ENCODE peak calls at places on chromosomes 12 and 14, in ten cellular contexts. X is GM12878, N is lower lobe of right lung, J is tibial artery, Z is astrocyte, I is breast epithelium, U is HCT116, F is mucosa of descending colon, P is left lung, S is ovary. L is an unnamed sample. For H3K4me1 and H3K36me3, the result is how much of the 10 kb centered on the place peaks cover.

GRCh38 chr12:118377005-118377890 is 893 bp downstream of the SUDS3 start:
- DNase-seq in X (no peak), N (no peak), J (no peak), Z (no peak), I (no peak), U (no peak), F (no peak), P (no peak), S (no peak), L (no peak)

GRCh38 chr14:33564774-33565630 is 385.9 kb downstream of the EGLN3 start:
- DNase-seq in X (peak), N (no peak), J (no peak), Z (peak), I (no peak), U (no peak), F (no peak), P (no peak), S (no peak), L (no peak)

GRCh38 chr14:98136019-98136418 is 1136.0 kb downstream of the BCL11B start:
- DNase-seq in X (no peak), N (no peak), J (no peak), Z (no peak), I (no peak), U (no peak), F (no peak), P (no peak), S (no peak), L (no peak)

GRCh38 chr12:116916122-116916521 is 5.4 kb downstream of the FBXW8 start:
- DNase-seq in X (no peak), N (no peak), J (no peak), Z (peak), I (no peak), U (peak), F (no peak), P (no peak), S (no peak), L (no peak)

GRCh38 chr12:95206916-95207315 is 10.4 kb downstream of the FGD6 start:
- DNase-seq in X (no peak), N (no peak), J (no peak), Z (no peak), I (no peak), U (no peak), F (no peak), P (no peak), S (no peak), L (no peak)

GRCh38 chr12:14280921-14281320 is 84.6 kb upstream of the ATF7IP start:
- DNase-seq in X (peak), N (no peak), J (no peak), Z (no peak), I (no peak), U (no peak), F (no peak), P (no peak), S (no peak), L (no peak)

GRCh38 chr12:11621797-11622423 is 27.6 kb upstream of the ETV6 start:
- DNase-seq in X (no peak), N (no peak), J (no peak), Z (no peak), I (no peak), U (no peak), F (peak), P (no peak), S (no peak), L (no peak)

GRCh38 chr12:6936642-6937480 is 6.8 kb upstream of the RNU7-1 start:
- DNase-seq in X (no peak), N (no peak), J (no peak), Z (no peak), I (no peak), U (no peak), F (no peak), P (peak), S (peak), L (no peak)

GRCh38 chr14:34318014-34318413 is 144.0 kb downstream of the SPTSSA start:
- DNase-seq in X (no peak), N (no peak), J (no peak), Z (no peak), I (no peak), U (no peak), F (no peak), P (no peak), S (no peak), L (no peak)

GRCh38 chr14:96582641-96582980 is 80.4 kb downstream of the PAPOLA start:
- DNase-seq in X (no peak), N (no peak), J (no peak), Z (no peak), I (no peak), U (no peak), F (no peak), P (no peak), S (no peak), L (no peak)

GRCh38 chr12:58425481-58426392 is 484.4 kb downstream of the ATP23 start:
- DNase-seq in X (peak), N (no peak), J (peak), Z (peak), I (no peak), U (peak), F (peak), P (peak), S (peak), L (peak)

GRCh38 chr14:77131871-77132486 is 9.6 kb downstream of the ZDHHC22 start:
- DNase-seq in X (no peak), N (no peak), J (no peak), Z (no peak), I (no peak), U (no peak), F (no peak), P (no peak), S (no peak), L (no peak)

GRCh38 chr12:63220921-63221320 is 69.9 kb upstream of the AVPR1A start:
- DNase-seq in X (no peak), N (no peak), J (no peak), Z (no peak), I (no peak), U (no peak), F (no peak), P (no peak), S (no peak), L (no peak)

GRCh38 chr12:119996417-119996816 is 7.4 kb downstream of the BICDL1 start:
- DNase-seq in X (no peak), N (no peak), J (no peak), Z (no peak), I (no peak), U (no peak), F (no peak), P (no peak), S (no peak), L (no peak)

GRCh38 chr12:116474331-116474730 is 84.8 kb upstream of the MAP1LC3B2 start:
- DNase-seq in X (no peak), N (no peak), J (no peak), Z (no peak), I (no peak), U (no peak), F (no peak), P (no peak), S (no peak), L (no peak)

GRCh38 chr14:54776361-54777001 is 126.1 kb downstream of the GCH1 start:
- DNase-seq in X (peak), N (peak), J (peak), Z (peak), I (no peak), U (no peak), F (peak), P (no peak), S (no peak), L (peak)

GRCh38 chr12:8064131-8064530 is 2.0 kb downstream of the C3AR1 start:
- DNase-seq in X (no peak), N (no peak), J (no peak), Z (no peak), I (no peak), U (no peak), F (no peak), P (no peak), S (no peak), L (no peak)

GRCh38 chr12:56644654-56645053 is 1.1 kb downstream of the ATP5F1B start:
- DNase-seq in X (no peak), N (no peak), J (no peak), Z (no peak), I (no peak), U (no peak), F (no peak), P (no peak), S (no peak), L (no peak)

GRCh38 chr12:52338241-52338960 is 17.2 kb upstream of the KRT83 start:
- DNase-seq in X (no peak), N (no peak), J (peak), Z (no peak), I (no peak), U (no peak), F (no peak), P (no peak), S (no peak), L (no peak)

GRCh38 chr12:93018610-93019009 is 89.5 kb upstream of the EEA1 start:
- DNase-seq in X (no peak), N (no peak), J (no peak), Z (no peak), I (no peak), U (no peak), F (peak), P (no peak), S (no peak), L (no peak)

GRCh38 chr14:71686677-71687076 is 245.6 kb upstream of the RGS6 start:
- DNase-seq in X (no peak), N (no peak), J (peak), Z (peak), I (no peak), U (no peak), F (no peak), P (no peak), S (peak), L (no peak)

GRCh38 chr14:46048127-46048526 is 603.5 kb downstream of the RPL10L start:
- DNase-seq in X (peak), N (no peak), J (no peak), Z (peak), I (no peak), U (peak), F (peak), P (no peak), S (no peak), L (no peak)

GRCh38 chr14:29028973-29029582 is 262.5 kb downstream of the FOXG1 start:
- DNase-seq in X (no peak), N (no peak), J (no peak), Z (peak), I (no peak), U (no peak), F (no peak), P (no peak), S (no peak), L (no peak)

GRCh38 chr14:38208825-38209562 is 1.3 kb downstream of the SSTR1 start:
- DNase-seq in X (no peak), N (peak), J (no peak), Z (peak), I (no peak), U (no peak), F (peak), P (peak), S (no peak), L (peak)

GRCh38 chr12:94297876-94298520 is 149.6 kb downstream of the PLXNC1 start:
- DNase-seq in X (no peak), N (no peak), J (no peak), Z (no peak), I (no peak), U (no peak), F (no peak), P (no peak), S (no peak), L (no peak)

GRCh38 chr12:13350381-13350780 is 153.9 kb downstream of the EMP1 start:
- DNase-seq in X (no peak), N (no peak), J (no peak), Z (no peak), I (no peak), U (no peak), F (no peak), P (no peak), S (no peak), L (no peak)

GRCh38 chr12:118136559-118137003 is 657 bp downstream of the PEBP1 start:
- DNase-seq in X (no peak), N (peak), J (peak), Z (peak), I (peak), U (no peak), F (peak), P (peak), S (peak), L (peak)

GRCh38 chr14:34324363-34324795 is 137.7 kb downstream of the SPTSSA start:
- DNase-seq in X (no peak), N (no peak), J (no peak), Z (no peak), I (no peak), U (peak), F (peak), P (no peak), S (no peak), L (no peak)

GRCh38 chr12:16096273-16096849 is 181.1 kb downstream of the SLC15A5 start:
- DNase-seq in X (no peak), N (no peak), J (no peak), Z (no peak), I (no peak), U (no peak), F (no peak), P (no peak), S (no peak), L (no peak)

GRCh38 chr12:131066207-131066885 is 112.6 kb downstream of the ADGRD1 start:
- DNase-seq in X (no peak), N (peak), J (peak), Z (no peak), I (no peak), U (no peak), F (no peak), P (peak), S (no peak), L (no peak)

GRCh38 chr12:41604830-41605229 is 416.7 kb downstream of the PDZRN4 start:
- DNase-seq in X (no peak), N (no peak), J (no peak), Z (peak), I (no peak), U (no peak), F (no peak), P (no peak), S (no peak), L (no peak)

GRCh38 chr14:70896981-70897380 is 10.3 kb upstream of the PCNX1 start:
- DNase-seq in X (no peak), N (no peak), J (no peak), Z (no peak), I (no peak), U (no peak), F (no peak), P (no peak), S (no peak), L (no peak)

GRCh38 chr14:97413991-97414717 is 617.0 kb downstream of the VRK1 start:
- DNase-seq in X (no peak), N (no peak), J (no peak), Z (no peak), I (no peak), U (no peak), F (no peak), P (no peak), S (no peak), L (no peak)

GRCh38 chr12:2973566-2973965 is 14.4 kb downstream of the TEAD4 start:
- DNase-seq in X (no peak), N (no peak), J (no peak), Z (no peak), I (no peak), U (no peak), F (no peak), P (no peak), S (no peak), L (no peak)

GRCh38 chr14:50599700-50600444 is 39.9 kb downstream of the ATL1 start:
- DNase-seq in X (no peak), N (no peak), J (no peak), Z (peak), I (no peak), U (peak), F (peak), P (no peak), S (no peak), L (no peak)

GRCh38 chr12:442235-442884 is 17.4 kb upstream of the B4GALNT3 start:
- DNase-seq in X (no peak), N (no peak), J (no peak), Z (no peak), I (no peak), U (peak), F (peak), P (no peak), S (peak), L (no peak)

GRCh38 chr14:96424104-96424989 is 32.4 kb downstream of the AK7 start:
- DNase-seq in X (peak), N (peak), J (no peak), Z (peak), I (no peak), U (peak), F (peak), P (peak), S (no peak), L (no peak)

GRCh38 chr14:80202888-80203562 is 8.3 kb downstream of the DIO2 start:
- DNase-seq in X (no peak), N (no peak), J (no peak), Z (no peak), I (no peak), U (no peak), F (peak), P (peak), S (no peak), L (no peak)

GRCh38 chr14:60722163-60722835 is 1.9 kb downstream of the SIX4 start:
- DNase-seq in X (no peak), N (peak), J (peak), Z (peak), I (no peak), U (no peak), F (no peak), P (peak), S (peak), L (peak)

GRCh38 chr12:124397807-124398577 is 103.1 kb downstream of the RFLNA start:
- DNase-seq in X (no peak), N (no peak), J (no peak), Z (no peak), I (no peak), U (no peak), F (peak), P (no peak), S (peak), L (peak)

GRCh38 chr12:124397399-124397679 is 102.4 kb downstream of the RFLNA start:
- DNase-seq in X (no peak), N (no peak), J (no peak), Z (no peak), I (no peak), U (no peak), F (no peak), P (no peak), S (no peak), L (no peak)

GRCh38 chr12:124399622-124400021 is 104.7 kb downstream of the RFLNA start:
- DNase-seq in X (no peak), N (no peak), J (no peak), Z (no peak), I (no peak), U (no peak), F (peak), P (peak), S (peak), L (no peak)

GRCh38 chr12:124400124-124400523 is 105.2 kb downstream of the RFLNA start:
- DNase-seq in X (no peak), N (no peak), J (no peak), Z (no peak), I (no peak), U (no peak), F (no peak), P (no peak), S (no peak), L (no peak)

GRCh38 chr12:124398578-124399227 is 103.8 kb downstream of the RFLNA start:
- DNase-seq in X (no peak), N (no peak), J (peak), Z (no peak), I (no peak), U (no peak), F (peak), P (no peak), S (peak), L (no peak)
- TF ChIP-seq CTCF in X (no peak), N (no peak), J (no peak), Z (no peak), I (no peak), U (no peak), F (no peak), P (no peak), S (no peak), L (no peak)

DNA sequence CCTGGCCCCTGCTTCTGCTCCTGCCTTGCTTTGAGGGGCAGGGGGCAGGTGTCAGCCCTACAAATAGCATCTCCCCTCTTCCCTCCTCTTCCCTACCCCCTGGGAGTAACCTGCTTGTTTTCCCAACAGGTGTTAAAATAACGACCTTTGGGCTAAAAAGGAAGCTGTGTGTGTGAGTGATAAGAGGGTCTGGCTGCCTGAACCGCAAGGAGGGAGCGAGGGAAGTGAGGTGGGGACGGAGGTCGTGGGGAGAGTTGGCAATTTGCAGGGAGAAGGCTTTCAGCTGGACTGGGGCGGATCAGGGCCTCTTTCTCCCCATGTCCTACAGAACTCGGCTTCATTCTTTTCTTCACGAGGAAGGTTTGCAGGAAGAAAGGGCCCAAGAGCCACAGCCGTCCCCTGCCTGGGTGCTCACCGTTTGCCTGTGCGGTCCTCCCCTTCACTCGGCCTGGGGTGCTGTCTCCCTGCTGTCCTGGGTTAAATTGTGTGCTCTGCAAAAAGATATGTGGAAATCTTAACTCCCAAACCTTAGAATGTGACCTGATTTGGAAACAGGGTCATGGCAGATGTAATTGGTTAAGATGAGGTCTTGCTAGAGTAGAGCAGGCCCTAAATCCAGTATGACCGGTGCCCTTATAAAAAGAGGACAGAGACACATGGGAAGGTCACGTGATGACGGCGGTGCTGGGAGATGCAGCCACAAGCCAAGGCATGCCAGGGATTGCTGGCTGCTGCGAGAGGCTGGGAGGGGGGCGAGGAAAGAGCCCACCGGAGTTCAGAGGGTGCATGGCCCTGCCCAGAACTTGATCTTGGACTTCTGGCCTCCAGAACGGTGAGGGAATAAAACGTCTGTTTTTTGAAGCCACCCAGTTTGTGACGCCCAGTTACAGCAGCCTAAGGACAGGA is 38.7 kb upstream of the NCOR2 start:
- DNase-seq in X (no peak), N (no peak), J (no peak), Z (no peak), I (no peak), U (no peak), F (no peak), P (no peak), S (no peak), L (no peak)
- H3K4me1 ChIP-seq in X (under half), N (under half), J (under half), Z (under half), I (under half), U (under half), F (half or more), P (under half), S (under half), L (under half)

DNA sequence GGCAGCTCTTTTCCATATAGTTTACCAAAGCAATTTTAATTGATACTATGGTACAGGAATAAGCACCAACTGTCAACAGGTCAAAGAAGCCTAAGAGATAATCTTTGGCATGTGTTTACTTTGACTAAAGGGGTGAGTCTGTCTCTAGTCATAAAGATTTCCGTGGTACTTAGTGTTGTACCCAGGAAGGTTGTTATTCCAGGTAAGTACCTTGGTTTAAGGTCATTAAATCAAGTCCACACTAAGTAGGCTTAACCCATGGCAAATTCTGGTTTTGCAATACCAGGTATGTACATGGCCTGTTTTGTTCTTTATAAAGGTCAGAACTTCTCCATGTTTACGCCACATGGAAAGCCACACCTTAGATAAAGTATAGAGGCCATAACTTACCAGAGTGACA is 10.0 kb downstream of the MAX start:
- DNase-seq in X (no peak), N (no peak), J (no peak), Z (no peak), I (no peak), U (no peak), F (no peak), P (no peak), S (no peak), L (no peak)
- H3K36me3 ChIP-seq in X (under half), N (half or more), J (under half), Z (half or more), I (under half), U (under half), F (under half), P (half or more), S (under half), L (half or more)

GRCh38 chr14:83940253-83940652 is 1589.7 kb upstream of the FLRT2 start:
- DNase-seq in X (no peak), N (no peak), J (no peak), Z (no peak), I (no peak), U (no peak), F (no peak), P (no peak), S (no peak), L (no peak)
- TF ChIP-seq CTCF in X (no peak), N (no peak), J (no peak), Z (no peak), I (no peak), U (no peak), F (no peak), P (no peak), S (no peak), L (no peak)